ENCODE peak calls at places on chromosomes 6 and 20, in ten cellular contexts. C is lower lobe of right lung; A is adrenal gland; I is endodermal cell; Y is tibial artery; J is PC-3; Q is thoracic aorta; E is CD8-positive, alpha-beta memory T cell; N is AG04450; R is mucosa of descending colon. D is an unnamed sample. For H3K9me3, the result is how much of the 10 kb centered on the place peaks cover.

GRCh38 chr6:144477841-144478240 is 192.7 kb downstream of the UTRN start:
- DNase-seq in C (no peak), A (no peak), E (no peak), J (no peak), I (no peak), N (no peak), Y (no peak), Q (no peak), R (no peak), D (no peak)

GRCh38 chr6:2117447-2117846 is 128.0 kb downstream of the GMDS start:
- DNase-seq in J (no peak), A (no peak), I (no peak), C (no peak), N (no peak), Y (no peak), R (no peak), Q (no peak), E (no peak), D (no peak)

GRCh38 chr20:23943304-23943703 is 45.3 kb downstream of the GGTLC1 start:
- DNase-seq in N (no peak), A (no peak), E (no peak), C (no peak), J (no peak), R (no peak), Q (no peak), Y (no peak), I (no peak), D (no peak)

GRCh38 chr6:11341867-11342266 is 109.4 kb upstream of the NEDD9 start:
- DNase-seq in N (no peak), E (no peak), A (no peak), Q (no peak), R (no peak), Y (no peak), J (peak), C (no peak), I (no peak), D (no peak)

GRCh38 chr6:3088853-3089445 is 20.7 kb downstream of the RIPK1 start:
- DNase-seq in Q (no peak), E (no peak), A (no peak), C (no peak), I (no peak), Y (no peak), R (no peak), J (no peak), N (no peak), D (no peak)

GRCh38 chr20:38196592-38196991 is 31.5 kb upstream of the TGM2 start:
- DNase-seq in N (no peak), Q (no peak), Y (peak), R (peak), I (peak), C (peak), A (peak), E (no peak), J (no peak), D (peak)

GRCh38 chr6:37700266-37700973 is 2.7 kb upstream of the MDGA1 start:
- DNase-seq in J (no peak), N (no peak), C (no peak), R (no peak), Y (no peak), Q (no peak), E (no peak), I (peak), A (no peak), D (no peak)

GRCh38 chr6:46555129-46555528 is 63.9 kb upstream of the RCAN2 start:
- DNase-seq in I (peak), Q (no peak), J (no peak), N (no peak), R (no peak), C (no peak), Y (no peak), A (no peak), E (no peak), D (no peak)

GRCh38 chr20:46959081-46959692 is 64.5 kb downstream of the EYA2 start:
- DNase-seq in J (peak), I (no peak), Q (no peak), A (no peak), N (peak), E (no peak), C (no peak), R (no peak), Y (no peak), D (no peak)

GRCh38 chr20:60224914-60225313 is 266.7 kb downstream of the CDH26 start:
- DNase-seq in I (peak), J (peak), Y (no peak), R (no peak), Q (no peak), N (no peak), E (no peak), C (no peak), A (no peak), D (no peak)

GRCh38 chr6:119273799-119274595 is 75.6 kb downstream of the MAN1A1 start:
- DNase-seq in J (no peak), R (no peak), Y (no peak), Q (no peak), N (peak), E (no peak), I (no peak), C (no peak), A (no peak), D (no peak)

GRCh38 chr20:45826381-45827019 is 612 bp downstream of the TNNC2 start:
- DNase-seq in Q (no peak), I (no peak), R (no peak), E (no peak), C (no peak), A (no peak), Y (peak), J (no peak), N (no peak), D (peak)

GRCh38 chr6:2448826-2449571 is 203.6 kb upstream of the GMDS start:
- DNase-seq in N (peak), Y (peak), A (peak), I (peak), E (no peak), C (no peak), J (peak), R (no peak), Q (no peak), D (no peak)

GRCh38 chr6:135478626-135479025 is 18.9 kb downstream of the AHI1 start:
- DNase-seq in Q (no peak), A (no peak), C (no peak), E (no peak), I (no peak), R (no peak), J (no peak), N (no peak), Y (no peak), D (no peak)

DNA sequence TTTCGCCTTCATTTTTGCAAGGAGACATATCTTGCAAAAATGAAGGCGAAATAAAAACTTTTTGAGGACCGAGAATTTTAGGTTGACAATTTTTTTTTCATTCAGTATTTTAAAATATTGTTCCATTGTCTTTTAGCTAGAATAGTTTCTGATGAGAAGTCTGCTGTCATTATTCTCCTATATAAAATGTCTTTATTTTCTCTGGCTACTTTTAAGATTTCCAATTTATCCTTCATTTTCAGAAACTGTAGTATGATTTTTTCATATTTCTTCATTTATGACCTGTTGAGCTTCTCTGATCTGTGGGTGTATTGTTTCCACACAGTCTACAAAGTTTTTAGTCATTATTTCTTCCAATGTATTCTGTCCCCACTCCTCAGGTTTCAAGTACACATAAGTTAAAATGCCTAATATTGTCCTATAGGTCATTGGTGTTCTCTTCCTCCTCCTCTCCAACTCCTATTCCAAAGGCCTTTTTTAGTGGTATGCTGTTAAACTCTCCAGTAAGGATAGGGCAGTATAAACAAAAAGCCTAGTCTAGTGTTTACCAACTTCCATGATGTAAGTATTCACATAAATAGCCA is 15.7 kb downstream of the AHI1 start:
- DNase-seq in Y (no peak), A (no peak), E (no peak), R (no peak), J (no peak), Q (no peak), N (no peak), I (no peak), C (no peak), D (no peak)
- H3K9me3 ChIP-seq in Y (under half), A (under half), E (under half), R (half or more), J (under half), Q (under half), N (under half), I (half or more), C (under half), D (under half)

DNA sequence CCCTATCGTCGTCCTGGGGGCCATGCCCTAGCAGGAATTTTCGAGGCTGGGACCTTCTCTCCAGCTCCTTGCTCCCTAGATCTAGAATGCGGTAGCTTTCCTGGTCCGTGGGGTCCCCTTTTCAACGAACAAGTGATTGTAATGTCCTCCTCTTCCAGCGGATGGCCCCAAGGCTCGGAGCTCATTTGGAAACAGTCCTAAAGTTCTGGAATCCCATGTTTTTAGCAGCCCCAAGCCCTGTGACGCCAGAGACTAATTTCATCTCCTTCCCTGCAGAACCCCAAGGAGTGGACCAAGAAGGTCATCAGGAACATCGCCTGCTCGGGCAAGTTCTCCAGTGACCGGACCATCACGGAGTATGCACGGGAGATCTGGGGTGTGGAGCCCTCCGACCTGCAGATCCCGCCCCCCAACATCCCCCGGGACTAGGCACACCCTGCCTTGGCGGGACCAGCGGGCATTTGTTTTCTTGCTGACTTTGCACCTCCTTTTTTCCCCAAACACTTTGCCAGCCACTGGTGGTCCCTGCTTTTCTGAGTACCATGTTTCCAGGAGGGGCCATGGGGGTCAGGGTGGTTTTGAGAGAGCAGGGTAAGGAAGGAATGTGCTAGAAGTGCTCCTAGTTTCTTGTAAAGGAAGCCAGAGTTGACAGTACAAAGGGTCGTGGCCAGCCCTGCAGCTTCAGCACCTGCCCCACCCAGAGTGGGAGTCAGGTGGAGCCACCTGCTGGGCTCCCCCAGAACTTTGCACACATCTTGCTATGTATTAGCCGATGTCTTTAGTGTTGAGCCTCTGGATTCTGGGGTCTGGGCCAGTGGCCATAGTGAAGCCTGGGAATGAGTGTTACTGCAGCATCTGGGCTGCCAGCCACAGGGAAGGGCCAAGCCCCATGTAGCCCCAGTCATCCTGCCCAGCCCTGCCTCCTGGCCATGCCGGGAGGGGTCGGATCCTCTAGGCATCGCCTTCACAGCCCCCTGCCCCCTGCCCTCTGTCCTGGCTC is 48.5 kb downstream of the PYGB start:
- DNase-seq in Y (no peak), A (no peak), J (peak), N (no peak), Q (no peak), R (no peak), I (peak), C (no peak), E (no peak), D (no peak)
- H3K4me3 ChIP-seq in Y (no peak), A (no peak), J (no peak), N (no peak), Q (no peak), R (no peak), I (no peak), C (no peak), E (no peak), D (no peak)

GRCh38 chr6:9851541-9852380 is 563.1 kb downstream of the TFAP2A start:
- DNase-seq in J (peak), Y (no peak), N (no peak), E (no peak), Q (no peak), R (no peak), I (peak), C (no peak), A (no peak), D (no peak)
- H3K9me3 ChIP-seq in J (under half), Y (under half), N (under half), E (under half), Q (under half), R (under half), I (under half), C (under half), A (under half), D (under half)

DNA sequence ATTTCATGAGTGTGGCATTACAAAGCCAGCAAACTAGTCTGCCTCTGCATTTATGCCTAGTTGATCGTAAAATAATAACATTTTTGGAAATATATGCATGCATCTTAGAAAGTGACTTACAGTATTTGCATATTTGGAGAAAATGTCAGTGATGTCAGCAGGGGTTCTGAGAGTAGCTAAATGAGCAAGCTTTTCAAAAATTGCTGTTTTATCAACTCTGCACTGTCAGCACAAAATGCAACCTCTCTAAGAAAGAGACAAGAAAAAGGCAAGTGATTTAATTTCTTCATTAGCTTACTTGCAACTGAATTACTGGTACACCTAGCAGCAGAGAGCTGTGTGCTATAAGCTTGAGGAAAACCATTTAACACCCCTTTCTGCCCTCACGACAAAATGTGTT is 632.5 kb upstream of the MMS22L start:
- DNase-seq in Y (no peak), Q (no peak), J (no peak), E (no peak), N (no peak), I (no peak), C (no peak), R (no peak), A (no peak), D (no peak)
- H3K4me3 ChIP-seq in Y (no peak), Q (no peak), J (no peak), E (no peak), N (no peak), I (no peak), C (no peak), R (no peak), A (no peak), D (no peak)

DNA sequence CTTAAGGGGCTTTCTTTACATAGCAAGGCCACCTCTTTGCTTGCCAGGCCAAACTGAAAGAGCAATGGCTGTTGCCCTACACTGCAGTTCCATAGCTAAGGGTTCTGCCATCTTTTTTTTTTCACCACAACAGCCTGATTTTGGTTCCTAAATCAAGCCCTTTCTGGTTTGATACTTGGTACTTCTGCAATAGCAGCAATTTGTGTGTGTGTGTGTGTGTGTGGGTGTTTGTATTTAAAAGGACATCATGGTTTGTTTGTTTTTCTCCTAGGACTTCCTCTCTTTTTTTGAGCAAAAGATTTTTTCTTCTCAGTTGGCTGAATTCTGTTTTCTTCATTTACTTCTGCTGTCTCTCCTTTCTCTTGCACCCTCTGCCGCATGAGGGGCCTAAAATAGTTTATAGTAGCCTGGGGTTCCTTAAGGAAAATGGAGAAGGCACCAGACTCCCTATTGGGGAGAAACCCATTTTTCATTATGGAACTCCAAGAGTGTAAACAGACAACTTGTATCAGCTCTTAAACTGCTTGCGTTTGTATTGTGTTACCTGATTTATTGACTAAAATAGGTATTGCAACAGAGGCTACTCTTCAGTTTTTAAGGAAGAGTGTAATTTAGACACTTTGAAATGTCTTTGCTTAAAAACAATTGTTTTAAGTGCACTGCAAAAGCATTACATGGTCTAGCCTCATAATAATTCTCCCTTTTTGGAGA is 12.3 kb upstream of the GCLC start:
- DNase-seq in C (no peak), Q (no peak), I (no peak), J (no peak), N (no peak), R (no peak), A (no peak), Y (no peak), E (no peak), D (no peak)
- H3K9me3 ChIP-seq in C (under half), Q (under half), I (half or more), J (under half), N (under half), R (under half), A (under half), Y (under half), E (under half), D (under half)